ENCODE peak calls at places on chromosomes 2 and 18, in five cellular contexts. C, F, K, Y and M are unnamed samples.

GRCh38 chr2:202669841-202670240 is 35.1 kb downstream of the FAM117B start:
- DNase-seq in K (no peak), Y (no peak), C (peak), F (no peak), M (no peak)

GRCh38 chr2:30149513-30149912 is 2.7 kb downstream of the YPEL5 start:
- DNase-seq in K (peak), F (no peak), Y (no peak), C (no peak), M (no peak)

GRCh38 chr2:138423198-138423597 is 78.4 kb upstream of the SPOPL start:
- DNase-seq in K (no peak), Y (no peak), F (no peak), C (no peak), M (no peak)

GRCh38 chr2:112904883-112905282 is 6.1 kb upstream of the IL37 start:
- DNase-seq in F (no peak), K (no peak), Y (no peak), C (no peak), M (peak)

GRCh38 chr2:177806025-177806424 is 266.6 kb downstream of the PDE11A start:
- DNase-seq in F (no peak), K (no peak), Y (no peak), C (no peak), M (no peak)

GRCh38 chr2:134029478-134029877 is 224.4 kb upstream of the MGAT5 start:
- DNase-seq in C (no peak), Y (peak), F (no peak), K (no peak), M (no peak)

GRCh38 chr2:61910603-61911002 is 5.1 kb downstream of the COMMD1 start:
- DNase-seq in Y (no peak), K (peak), F (no peak), C (no peak), M (no peak)

GRCh38 chr2:102620367-102620766 is 1.0 kb downstream of the SLC9A2 start:
- DNase-seq in F (peak), C (no peak), Y (no peak), K (no peak), M (no peak)

GRCh38 chr2:23460228-23460627 is 75.2 kb downstream of the KLHL29 start:
- DNase-seq in C (no peak), K (no peak), Y (no peak), F (peak), M (no peak)

DNA sequence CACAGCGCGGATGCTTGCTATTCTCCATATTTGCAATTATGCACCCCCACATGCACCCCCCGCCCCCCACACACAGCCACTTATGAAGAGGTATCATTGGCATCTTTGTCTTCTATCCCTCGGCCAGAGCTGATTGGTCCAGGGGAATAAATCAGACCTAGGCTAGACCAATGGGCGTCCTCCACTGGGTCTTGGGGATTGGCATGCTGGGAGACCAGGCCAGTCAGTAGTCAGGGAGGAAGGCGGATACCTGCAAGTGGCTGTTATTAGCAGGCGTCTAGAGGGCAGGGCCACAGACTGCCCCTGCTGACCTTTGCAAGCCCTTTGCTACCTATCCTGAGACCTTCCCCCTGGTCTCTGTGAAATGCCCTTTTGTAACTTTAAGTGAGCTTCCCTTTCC is 30.0 kb downstream of the ATOH8 start:
- DNase-seq in C (no peak), F (no peak), Y (no peak), K (no peak), M (no peak)
- TF ChIP-seq RFX5 in C (no peak), F (no peak), Y (no peak), K (no peak), M (no peak)

GRCh38 chr18:55353806-55354205 is 234.2 kb downstream of the TCF4 start:
- DNase-seq in Y (no peak), K (no peak), F (no peak), C (no peak), M (no peak)
- TF ChIP-seq REST in Y (no peak), K (no peak), F (no peak), C (no peak), M (no peak)

GRCh38 chr2:168568476-168569227 is 112.6 kb downstream of the CERS6 start:
- DNase-seq in K (peak), C (no peak), F (no peak), Y (no peak), M (no peak)

GRCh38 chr2:168565112-168565511 is 109.0 kb downstream of the CERS6 start:
- DNase-seq in Y (no peak), F (peak), C (no peak), K (no peak), M (no peak)

GRCh38 chr2:168565512-168565911 is 109.4 kb downstream of the CERS6 start:
- DNase-seq in Y (no peak), C (no peak), K (no peak), F (no peak), M (no peak)

GRCh38 chr2:168566974-168567650 is 111.0 kb downstream of the CERS6 start:
- DNase-seq in F (no peak), Y (no peak), C (no peak), K (no peak), M (no peak)

DNA sequence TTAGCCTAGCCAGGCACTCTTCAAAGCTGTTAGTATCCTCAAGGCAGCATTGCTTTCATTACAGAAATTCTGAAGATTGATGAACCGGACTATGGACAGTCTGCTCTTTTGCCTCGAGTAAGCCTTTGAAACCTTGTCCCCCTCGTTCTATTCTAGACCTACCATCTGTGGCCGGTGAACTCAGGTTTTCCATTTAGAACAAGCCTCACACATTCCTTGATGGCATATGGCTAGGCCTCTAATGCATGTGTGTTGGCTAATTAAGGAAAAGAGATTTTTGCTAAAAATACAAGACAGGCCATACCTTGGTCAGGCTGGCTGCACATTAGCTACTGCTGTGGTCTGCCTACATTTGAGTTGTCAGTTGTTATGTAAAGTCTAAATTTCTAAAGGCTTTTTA is 111.8 kb downstream of the CERS6 start:
- DNase-seq in C (no peak), F (no peak), K (no peak), Y (no peak), M (no peak)
- TF ChIP-seq RFX5 in C (no peak), F (no peak), K (no peak), Y (no peak), M (no peak)

GRCh38 chr2:191638079-191638801 is 39.7 kb upstream of the NABP1 start:
- DNase-seq in F (no peak), Y (no peak), K (peak), C (no peak), M (peak)
- TF ChIP-seq REST in F (no peak), Y (no peak), K (no peak), C (no peak), M (no peak)

GRCh38 chr2:46954951-46955571 is 39.5 kb upstream of the MCFD2 start:
- DNase-seq in K (peak), Y (no peak), C (no peak), F (peak), M (peak)
- TF ChIP-seq RFX5 in K (no peak), Y (no peak), C (no peak), F (no peak), M (no peak)

GRCh38 chr2:50951416-50951815 is 80.5 kb downstream of the NRXN1 start:
- DNase-seq in C (no peak), F (no peak), K (no peak), Y (no peak), M (no peak)
- TF ChIP-seq REST in C (no peak), F (no peak), K (no peak), Y (no peak), M (no peak)

GRCh38 chr18:58152216-58152615 is 108.2 kb downstream of the NEDD4L start:
- DNase-seq in C (no peak), F (no peak), Y (no peak), K (no peak), M (no peak)

GRCh38 chr18:58150772-58151171 is 106.7 kb downstream of the NEDD4L start:
- DNase-seq in Y (no peak), K (no peak), C (no peak), F (no peak), M (no peak)

GRCh38 chr18:58146099-58146498 is 102.1 kb downstream of the NEDD4L start:
- DNase-seq in F (no peak), K (no peak), C (no peak), Y (no peak), M (no peak)

GRCh38 chr18:58152891-58153290 is 108.9 kb downstream of the NEDD4L start:
- DNase-seq in K (no peak), F (no peak), Y (no peak), C (no peak), M (no peak)

GRCh38 chr18:58148954-58149471 is 105.0 kb downstream of the NEDD4L start:
- DNase-seq in F (no peak), K (no peak), C (peak), Y (no peak), M (no peak)
- TF ChIP-seq RFX5 in F (no peak), K (no peak), C (no peak), Y (no peak), M (no peak)

GRCh38 chr2:165691615-165692014 is 102.4 kb downstream of the GALNT3 start:
- DNase-seq in Y (no peak), K (no peak), F (no peak), C (no peak), M (no peak)
- TF ChIP-seq REST in Y (no peak), K (no peak), F (no peak), C (no peak), M (no peak)